ENCODE peak calls at places on chromosomes 12 and 14, in five cellular contexts. R is GDM1, I is spleen, L is uterus, T is T-helper 22 cell. S is an unnamed sample.

GRCh38 chr12:64171715-64172114 is 50.4 kb downstream of the KICS2 start:
- DNase-seq in R (no peak), I (no peak), L (no peak), T (no peak), S (no peak)

GRCh38 chr12:19127270-19127669 is 2.3 kb upstream of the PLEKHA5 start:
- DNase-seq in R (no peak), I (no peak), L (no peak), T (no peak), S (no peak)

GRCh38 chr14:104795781-104796681 is 483 bp upstream of the AKT1 start:
- DNase-seq in R (peak), I (peak), L (no peak), T (peak), S (no peak)

GRCh38 chr14:99256483-99256874 is 15.5 kb downstream of the BCL11B start:
- DNase-seq in R (no peak), I (no peak), L (no peak), T (no peak), S (no peak)

GRCh38 chr12:70252832-70253231 is 9.6 kb downstream of the CNOT2 start:
- DNase-seq in R (no peak), I (no peak), L (no peak), T (no peak), S (no peak)

GRCh38 chr14:59182641-59183040 is 5.8 kb upstream of the DAAM1 start:
- DNase-seq in R (no peak), I (no peak), L (no peak), T (no peak), S (no peak)

GRCh38 chr12:44774815-44775411 is 101.2 kb downstream of the NELL2 start:
- DNase-seq in R (no peak), I (peak), L (no peak), T (peak), S (peak)

GRCh38 chr14:93536945-93537344 is 106.2 kb downstream of the UNC79 start:
- DNase-seq in R (no peak), I (no peak), L (no peak), T (no peak), S (no peak)

GRCh38 chr12:22631863-22632463 is 7.0 kb downstream of the ETNK1 start:
- DNase-seq in R (no peak), I (no peak), L (no peak), T (no peak), S (no peak)

GRCh38 chr14:60622920-60623263 is 26.4 kb downstream of the SIX1 start:
- DNase-seq in R (no peak), I (no peak), L (no peak), T (no peak), S (no peak)

GRCh38 chr12:132249747-132250478 is 79.5 kb downstream of the GALNT9 start:
- DNase-seq in R (no peak), I (peak), L (no peak), T (no peak), S (no peak)

GRCh38 chr14:64915797-64916196 is 1.5 kb downstream of the CHURC1 start:
- DNase-seq in R (no peak), I (no peak), L (no peak), T (no peak), S (no peak)

S was measured in posterior vena cava.